ENCODE peak calls at places on chromosomes 6 and 20, in seven cellular contexts. L is neural progenitor cell, G is fibroblast of pulmonary artery, S is right atrium auricular region, Z is progenitor cell of endocrine pancreas, V is activated B cell treated with CpG ODN at 0.5 μM for 24 hours, O is mesothelial cell of epicardium. Y is an unnamed sample.

GRCh38 chr6:32971245-32971580 is 2.8 kb downstream of the BRD2 start:
- DNase-seq in G (no peak), S (no peak), O (no peak), V (no peak), Z (no peak), L (no peak), Y (no peak)

GRCh38 chr6:160999508-160999907 is 7.9 kb downstream of the MAP3K4 start:
- DNase-seq in S (no peak), G (no peak), Z (no peak), V (no peak), L (no peak), O (no peak), Y (no peak)

GRCh38 chr20:16615199-16615598 is 42.0 kb upstream of the KIF16B start:
- DNase-seq in O (no peak), L (no peak), G (peak), V (no peak), Z (no peak), S (no peak), Y (no peak)

GRCh38 chr6:111642463-111643158 is 36.9 kb upstream of the TRAF3IP2 start:
- DNase-seq in S (peak), Z (no peak), O (no peak), V (no peak), L (no peak), G (peak), Y (peak)

GRCh38 chr6:39388526-39389371 is 66.2 kb upstream of the KCNK16 start:
- DNase-seq in L (no peak), S (no peak), G (no peak), V (no peak), O (no peak), Z (no peak), Y (no peak)

GRCh38 chr6:68343901-68344300 is 291.2 kb upstream of the ADGRB3 start:
- DNase-seq in G (peak), O (no peak), L (peak), V (no peak), Z (no peak), S (no peak), Y (no peak)

GRCh38 chr6:12890171-12890790 is 173.7 kb downstream of the PHACTR1 start:
- DNase-seq in S (no peak), L (no peak), G (no peak), V (no peak), Z (no peak), O (no peak), Y (no peak)

GRCh38 chr6:105189026-105189680 is 9.3 kb upstream of the POPDC3 start:
- DNase-seq in L (no peak), S (no peak), O (no peak), V (no peak), G (no peak), Z (no peak), Y (no peak)

GRCh38 chr20:40821438-40821837 is 132.4 kb upstream of the MAFB start:
- DNase-seq in O (no peak), L (no peak), S (no peak), V (no peak), Z (no peak), G (no peak), Y (no peak)

GRCh38 chr6:21305827-21306469 is 287.6 kb upstream of the SOX4 start:
- DNase-seq in Z (no peak), O (no peak), V (no peak), S (no peak), L (no peak), G (peak), Y (no peak)

GRCh38 chr20:33444797-33445560 is 1.4 kb upstream of the SNTA1 start:
- DNase-seq in V (no peak), G (no peak), S (no peak), Z (no peak), O (no peak), L (no peak), Y (no peak)

GRCh38 chr20:37564388-37565133 is 36.9 kb upstream of the BLCAP start:
- DNase-seq in Z (peak), V (peak), L (peak), G (peak), O (peak), S (peak), Y (peak)

GRCh38 chr6:1572892-1573291 is 36.8 kb upstream of the FOXC1 start:
- DNase-seq in Z (no peak), G (no peak), V (no peak), S (no peak), O (no peak), L (no peak), Y (no peak)

GRCh38 chr6:83365931-83366330 is 64.9 kb downstream of the ME1 start:
- DNase-seq in V (no peak), O (no peak), Z (no peak), L (no peak), G (peak), S (no peak), Y (no peak)

GRCh38 chr6:165325609-165326008 is 16.2 kb upstream of the C6orf118 start:
- DNase-seq in S (no peak), L (no peak), G (no peak), Z (no peak), O (no peak), V (no peak), Y (no peak)

DNA sequence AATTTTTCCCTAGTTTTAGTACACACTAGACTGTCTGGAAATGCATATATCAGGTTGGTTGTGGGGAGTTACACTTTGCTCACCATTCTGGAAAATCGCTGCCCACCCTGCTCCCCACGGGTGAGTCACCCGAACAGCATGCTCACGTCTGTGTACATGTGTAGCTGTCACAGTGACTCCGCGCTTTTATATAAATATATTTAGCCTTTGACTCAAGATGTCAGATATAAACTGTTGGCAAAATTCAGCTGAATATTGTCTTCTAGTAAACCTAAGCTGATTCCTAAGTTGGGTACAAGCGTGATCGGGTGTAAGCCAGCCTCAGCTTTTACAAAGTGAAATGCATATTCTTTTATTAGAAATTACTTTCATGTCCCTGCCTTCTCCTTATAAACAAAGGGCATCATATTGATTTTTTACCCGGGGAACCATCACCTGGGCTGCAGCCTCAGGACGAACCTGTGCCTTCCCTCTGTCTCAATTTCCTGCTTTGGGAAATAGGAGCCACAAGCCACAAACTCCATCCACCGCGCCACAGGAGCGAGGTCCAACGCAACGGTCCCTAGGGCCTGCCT is 4.3 kb downstream of the SDCBP2 start:
- DNase-seq in G (peak), S (no peak), V (peak), O (no peak), L (no peak), Z (no peak), Y (peak)
- TF ChIP-seq CTCF in G (no peak), S (no peak), V (no peak), O (no peak), L (no peak), Z (no peak), Y (no peak)

DNA sequence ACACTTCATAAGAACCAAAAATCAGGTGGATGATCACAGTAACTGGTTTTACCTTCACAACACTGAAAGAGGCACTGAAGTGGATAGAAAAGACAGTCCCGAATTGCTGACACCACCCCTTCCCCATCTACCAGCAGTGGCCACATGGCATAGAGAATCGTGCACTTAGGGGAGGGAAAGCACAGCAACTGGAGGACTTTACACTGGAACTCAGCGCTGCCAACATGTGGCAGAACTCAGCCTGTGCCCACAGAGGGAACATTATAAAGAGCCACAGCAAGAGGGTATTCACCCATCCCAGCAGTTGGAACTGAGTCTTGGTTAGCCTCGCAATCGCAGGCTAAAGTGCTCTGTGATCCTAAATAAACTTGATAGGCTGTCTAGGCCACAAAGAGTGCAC is 6.5 kb upstream of the KIAA1586 start:
- DNase-seq in O (no peak), G (no peak), S (no peak), V (no peak), Z (no peak), L (peak), Y (no peak)
- TF ChIP-seq CTCF in O (no peak), G (peak), S (no peak), V (no peak), Z (no peak), L (peak), Y (no peak)

GRCh38 chr6:125746731-125747588 is 2.5 kb upstream of the HEY2 start:
- DNase-seq in G (peak), V (no peak), O (no peak), Z (no peak), S (peak), L (peak), Y (no peak)
- TF ChIP-seq CTCF in G (no peak), V (no peak), O (no peak), Z (no peak), S (no peak), L (no peak), Y (no peak)

GRCh38 chr6:118860363-118860762 is 33.6 kb upstream of the ASF1A start:
- DNase-seq in Z (no peak), S (no peak), G (no peak), O (no peak), V (no peak), L (no peak), Y (no peak)

GRCh38 chr6:118862443-118862842 is 31.5 kb upstream of the ASF1A start:
- DNase-seq in V (no peak), Z (no peak), L (no peak), S (no peak), G (no peak), O (no peak), Y (no peak)

GRCh38 chr6:118864330-118865166 is 29.4 kb upstream of the ASF1A start:
- DNase-seq in G (peak), O (no peak), V (no peak), Z (no peak), S (no peak), L (no peak), Y (no peak)

GRCh38 chr6:118859517-118860064 is 34.4 kb upstream of the ASF1A start:
- DNase-seq in G (no peak), O (no peak), S (no peak), Z (no peak), V (no peak), L (no peak), Y (no peak)

DNA sequence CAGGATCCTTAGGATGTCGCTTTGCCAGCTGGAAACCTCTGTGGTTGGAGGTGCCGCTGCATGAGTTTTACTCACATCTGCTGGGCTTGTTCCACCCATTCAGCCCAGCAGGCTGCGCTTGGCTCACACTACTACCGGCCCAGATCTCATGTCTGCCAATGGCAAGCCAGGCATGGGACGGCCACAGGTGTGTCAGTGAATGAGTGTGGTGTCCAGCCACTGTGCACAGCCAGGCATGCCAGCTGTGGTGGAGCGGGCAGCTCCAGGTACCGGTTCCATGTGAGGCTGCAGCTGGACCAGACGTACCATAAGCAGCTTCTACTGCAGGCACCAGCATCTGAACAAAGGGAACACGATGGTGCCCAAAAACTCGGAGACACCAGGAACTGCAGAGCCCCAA is 33.1 kb upstream of the ASF1A start:
- DNase-seq in G (no peak), Z (no peak), V (no peak), O (no peak), L (no peak), S (no peak), Y (no peak)
- TF ChIP-seq CTCF in G (no peak), Z (no peak), V (no peak), O (no peak), L (no peak), S (no peak), Y (no peak)